ENCODE peak calls at places on chromosome 9, in four cellular contexts. G is NCI-H1092 treated with DMSO at 0.1 percent for 48 hours, T is lower lobe of right lung, S is NCI-H748 treated with DMSO at 0.1 percent for 48 hours. U is an unnamed sample.

GRCh38 chr9:127589955-127590370 is 22.1 kb upstream of the STXBP1 start:
- DNase-seq in G (peak), T (no peak), S (peak), U (peak)

GRCh38 chr9:19085295-19085694 is 17.4 kb downstream of the HAUS6 start:
- DNase-seq in S (peak), T (no peak), G (peak), U (no peak)

GRCh38 chr9:122821278-122821952 is 7.0 kb downstream of the PDCL start:
- DNase-seq in T (peak), G (no peak), S (no peak), U (no peak)

GRCh38 chr9:77177894-77178794 is 810 bp downstream of the VPS13A start:
- DNase-seq in T (peak), G (peak), S (peak), U (no peak)

GRCh38 chr9:115104908-115105307 is 13.0 kb downstream of the TNC start:
- DNase-seq in G (no peak), T (no peak), S (peak), U (no peak)

GRCh38 chr9:18798518-18799290 is 234.3 kb downstream of the SAXO1 start:
- DNase-seq in T (no peak), S (no peak), G (no peak), U (no peak)

GRCh38 chr9:126661521-126662251 is 48.0 kb downstream of the LMX1B start:
- DNase-seq in T (no peak), G (no peak), S (peak), U (peak)

GRCh38 chr9:6925841-6926240 is 168.1 kb downstream of the KDM4C start:
- DNase-seq in T (no peak), G (no peak), S (no peak), U (no peak)

GRCh38 chr9:79221084-79221483 is 350.7 kb upstream of the TLE4 start:
- DNase-seq in G (no peak), T (no peak), S (no peak), U (no peak)

GRCh38 chr9:76018244-76018643 is 127.8 kb downstream of the PCSK5 start:
- DNase-seq in G (no peak), S (no peak), T (peak), U (no peak)

U was measured in SHP77 treated with DMSO at 0.1 percent for 48 hours.